ENCODE peak calls at places on chromosomes 12 and 14, in eight cellular contexts. A, J, L, I, H, B, O and X are unnamed samples.

GRCh38 chr14:61429316-61429715 is 107.9 kb downstream of the PRKCH start:
- DNase-seq in J (no peak), O (no peak), H (no peak), B (no peak), L (no peak), I (no peak), A (no peak), X (no peak)

GRCh38 chr12:107560194-107560905 is 125.2 kb upstream of the PWP1 start:
- DNase-seq in A (no peak), O (no peak), J (no peak), H (no peak), I (no peak), L (no peak), B (no peak), X (peak; percentile 9)

GRCh38 chr14:69876221-69876847 is 2.9 kb upstream of the SMOC1 start:
- DNase-seq in L (no peak), A (no peak), H (no peak), J (no peak), I (no peak), O (no peak), B (no peak), X (no peak)

GRCh38 chr14:103072595-103073366 is 11.2 kb upstream of the LBHD2 start:
- DNase-seq in H (no peak), A (peak; percentile 90), L (no peak), I (no peak), B (no peak), J (no peak), O (no peak), X (no peak)

GRCh38 chr14:50218501-50218900 is 12.9 kb downstream of the SOS2 start:
- DNase-seq in H (no peak), I (no peak), A (no peak), J (no peak), B (no peak), L (no peak), O (no peak), X (no peak)

GRCh38 chr12:122681814-122682213 is 21.3 kb downstream of the HCAR2 start:
- DNase-seq in L (no peak), A (no peak), H (no peak), J (no peak), O (peak; percentile 79), B (no peak), I (peak; percentile 6), X (no peak)

GRCh38 chr14:74563233-74563585 is 48.8 kb downstream of the LTBP2 start:
- DNase-seq in B (no peak), A (no peak), H (no peak), I (no peak), J (no peak), O (peak; percentile 61), L (no peak), X (no peak)

GRCh38 chr12:107635139-107635538 is 50.5 kb upstream of the PWP1 start:
- DNase-seq in A (no peak), H (no peak), I (no peak), O (peak; percentile 28), B (no peak), J (no peak), L (no peak), X (peak; percentile 38)

GRCh38 chr14:57833304-57833703 is 32.6 kb downstream of the SLC35F4 start:
- DNase-seq in H (no peak), J (peak; percentile 10), I (no peak), A (peak; percentile 20), L (no peak), B (no peak), O (peak; percentile 62), X (no peak)

GRCh38 chr12:120719072-120719471 is 6.6 kb upstream of the ACADS start:
- DNase-seq in B (no peak), I (no peak), H (no peak), L (no peak), O (no peak), A (no peak), J (no peak), X (no peak)

GRCh38 chr14:55075628-55076027 is 24.2 kb downstream of the MAPK1IP1L start:
- DNase-seq in O (peak; percentile 26), B (no peak), J (no peak), L (no peak), A (no peak), I (no peak), H (no peak), X (no peak)

GRCh38 chr12:55619352-55620138 is 17.1 kb upstream of the OR10P1 start:
- DNase-seq in L (peak; percentile 49), I (peak; percentile 80), H (no peak), B (peak; percentile 56), O (peak; percentile 94), A (peak; percentile 82), J (no peak), X (peak; percentile 76)

GRCh38 chr12:12007001-12007712 is 63.6 kb upstream of the BCL2L14 start:
- DNase-seq in B (no peak), L (no peak), A (no peak), H (no peak), O (no peak), J (no peak), I (no peak), X (no peak)

GRCh38 chr12:97476255-97476654 is 13.7 kb downstream of the RMST start:
- DNase-seq in A (no peak), J (no peak), B (no peak), H (no peak), O (no peak), I (no peak), L (no peak), X (no peak)

GRCh38 chr14:26606729-26607128 is 8.9 kb upstream of the NOVA1 start:
- DNase-seq in A (no peak), J (no peak), B (no peak), L (no peak), I (no peak), H (no peak), O (peak; percentile 30), X (no peak)

GRCh38 chr14:93019367-93019843 is 96.3 kb downstream of the ITPK1 start:
- DNase-seq in L (no peak), O (no peak), J (no peak), I (no peak), A (no peak), B (no peak), H (peak; percentile 69), X (no peak)
- TF ChIP-seq CTCF in L (peak; percentile 22), O (no peak), J (no peak), I (no peak), A (no peak), B (no peak), H (no peak), X (no peak)

GRCh38 chr14:71405676-71406075 is 498.4 kb downstream of the PCNX1 start:
- DNase-seq in L (no peak), B (no peak), A (no peak), J (no peak), H (no peak), O (no peak), I (no peak), X (no peak)

GRCh38 chr14:71400821-71401447 is 493.7 kb downstream of the PCNX1 start:
- DNase-seq in H (no peak), A (no peak), L (no peak), I (no peak), O (peak; percentile 41), J (no peak), B (no peak), X (no peak)

GRCh38 chr14:71408362-71409035 is 501.2 kb downstream of the PCNX1 start:
- DNase-seq in J (no peak), I (no peak), O (no peak), L (no peak), B (no peak), A (no peak), H (no peak), X (no peak)

GRCh38 chr14:71399057-71399487 is 491.8 kb downstream of the PCNX1 start:
- DNase-seq in O (no peak), J (no peak), L (no peak), H (no peak), I (no peak), B (no peak), A (no peak), X (no peak)

GRCh38 chr14:71403673-71404072 is 496.4 kb downstream of the PCNX1 start:
- DNase-seq in L (no peak), B (peak; percentile 39), A (peak; percentile 29), J (no peak), H (no peak), O (peak; percentile 53), I (no peak), X (peak; percentile 6)
- TF ChIP-seq CTCF in L (peak; percentile 34), B (peak; percentile 39), A (no peak), J (no peak), H (no peak), O (no peak), I (no peak), X (no peak)

GRCh38 chr14:104647467-104648063 is 41.9 kb upstream of the INF2 start:
- DNase-seq in H (no peak), L (no peak), J (no peak), O (no peak), B (no peak), A (no peak), I (no peak), X (no peak)

GRCh38 chr14:104651876-104652260 is 37.5 kb upstream of the INF2 start:
- DNase-seq in L (no peak), B (no peak), J (no peak), O (no peak), H (no peak), A (no peak), I (no peak), X (no peak)

GRCh38 chr14:104650981-104651875 is 38.2 kb upstream of the INF2 start:
- DNase-seq in L (no peak), J (no peak), H (no peak), I (no peak), O (no peak), B (no peak), A (no peak), X (no peak)

GRCh38 chr14:104652386-104652785 is 37.0 kb upstream of the INF2 start:
- DNase-seq in J (no peak), A (no peak), B (no peak), H (no peak), I (no peak), L (no peak), O (no peak), X (no peak)

DNA sequence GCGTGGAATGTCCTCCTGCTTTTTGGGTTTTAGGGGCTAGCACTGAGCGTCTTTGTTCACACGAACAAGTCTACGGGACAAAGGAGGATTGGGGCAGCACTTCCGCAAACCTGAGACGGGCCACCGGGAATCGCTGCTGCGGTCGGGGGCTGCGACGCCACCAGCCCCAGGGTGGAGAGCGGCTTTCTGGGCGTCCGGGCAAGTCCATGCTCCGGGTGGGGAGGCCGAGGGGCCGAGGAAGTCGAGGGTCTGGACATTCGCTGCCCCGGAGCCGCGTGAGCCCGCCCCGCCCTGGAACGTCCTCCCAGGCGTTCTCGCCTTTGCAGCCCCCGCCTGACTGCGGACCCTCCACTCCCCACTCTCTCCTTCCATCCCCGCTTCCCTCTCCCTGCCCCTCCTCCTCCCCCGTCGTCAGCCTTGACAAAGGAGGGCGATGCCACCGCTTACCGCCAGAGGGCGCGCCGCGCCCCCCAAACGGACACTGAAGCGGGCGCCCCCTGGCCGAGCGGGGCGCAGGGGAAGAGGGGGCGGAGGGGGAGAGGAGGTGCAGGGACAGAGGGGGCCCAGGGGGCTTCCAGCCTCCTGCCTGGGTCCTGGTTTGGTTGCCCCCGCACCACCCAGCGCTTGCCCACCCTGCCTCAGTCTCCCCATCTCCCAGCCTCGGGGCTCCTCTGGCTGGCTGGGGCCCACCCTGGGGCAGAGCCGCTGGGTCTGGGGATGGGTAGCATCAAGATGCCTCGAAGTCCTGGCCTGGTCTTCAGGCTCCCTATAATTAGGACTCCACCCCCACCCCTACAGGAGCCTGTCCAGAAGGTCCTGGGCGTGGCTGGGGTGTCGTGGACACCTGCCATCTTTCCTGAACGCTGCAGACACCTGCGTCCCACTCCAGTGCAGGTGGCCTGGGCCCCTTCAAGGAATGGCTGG is 39.1 kb upstream of the INF2 start:
- DNase-seq in L (peak; percentile 82), A (peak; percentile 83), I (peak; percentile 62), O (peak; percentile 58), J (no peak), B (peak; percentile 79), H (peak; percentile 69), X (peak; percentile 86)
- TF ChIP-seq CTCF in L (peak; percentile 99), A (peak; percentile 98), I (peak; percentile 98), O (peak; percentile 98), J (peak; percentile 76), B (peak; percentile 94), H (peak; percentile 99), X (peak; percentile 99)

GRCh38 chr14:65832431-65833253 is 420.1 kb downstream of the FUT8 start:
- DNase-seq in J (no peak), I (no peak), O (peak; percentile 27), H (no peak), L (no peak), B (no peak), A (no peak), X (peak; percentile 11)
- TF ChIP-seq CTCF in J (no peak), I (no peak), O (peak; percentile 30), H (no peak), L (peak; percentile 46), B (peak; percentile 47), A (no peak), X (peak; percentile 34)